ENCODE peak calls at places on chromosomes 16 and 17, in seven cellular contexts. E, N, D, V, Q, J and F are unnamed samples.

GRCh38 chr17:74199306-74200092 is 4.0 kb upstream of the RPL38 start:
- DNase-seq in E (peak), N (no peak), D (peak), V (no peak), Q (peak), J (no peak), F (peak)

GRCh38 chr16:84478172-84478948 is 26.1 kb downstream of the MEAK7 start:
- DNase-seq in E (peak), N (peak), D (peak), V (no peak), Q (no peak), J (peak), F (no peak)

GRCh38 chr16:17386229-17386628 is 84.5 kb downstream of the XYLT1 start:
- DNase-seq in E (no peak), N (no peak), D (no peak), V (no peak), Q (no peak), J (no peak), F (no peak)

GRCh38 chr16:62869837-62870236 is 833.6 kb upstream of the CDH8 start:
- DNase-seq in E (no peak), N (no peak), D (no peak), V (no peak), Q (no peak), J (no peak), F (no peak)

GRCh38 chr17:74759243-74759801 is 10.9 kb downstream of the NHERF1 start:
- DNase-seq in E (no peak), N (no peak), D (no peak), V (no peak), Q (no peak), J (no peak), F (no peak)

GRCh38 chr17:2337152-2337810 is at the start of gene SGSM2:
- DNase-seq in E (peak), N (no peak), D (peak), V (peak), Q (peak), J (no peak), F (peak)

GRCh38 chr16:59400830-59401229 is 666.7 kb upstream of the GOT2 start:
- DNase-seq in E (no peak), N (no peak), D (peak), V (no peak), Q (no peak), J (no peak), F (no peak)

GRCh38 chr17:78707016-78707415 is 75.1 kb downstream of the CYTH1 start:
- DNase-seq in E (no peak), N (no peak), D (peak), V (no peak), Q (no peak), J (no peak), F (no peak)

GRCh38 chr16:69476920-69477418 is 52.5 kb downstream of the CYB5B start:
- DNase-seq in E (peak), N (peak), D (peak), V (no peak), Q (no peak), J (peak), F (no peak)

GRCh38 chr17:45227101-45227591 is 5.5 kb downstream of the FMNL1 start:
- DNase-seq in E (no peak), N (no peak), D (no peak), V (no peak), Q (no peak), J (no peak), F (no peak)

GRCh38 chr16:46690281-46691178 is 1.1 kb downstream of the ORC6 start:
- DNase-seq in E (no peak), N (no peak), D (peak), V (no peak), Q (peak), J (no peak), F (peak)

GRCh38 chr16:89613101-89613953 is at the start of gene DPEP1:
- DNase-seq in E (no peak), N (no peak), D (no peak), V (no peak), Q (no peak), J (no peak), F (no peak)

GRCh38 chr16:61887903-61888302 is 148.3 kb downstream of the CDH8 start:
- DNase-seq in E (peak), N (no peak), D (peak), V (no peak), Q (peak), J (peak), F (peak)

GRCh38 chr16:67917852-67918236 is 13.8 kb downstream of the CTRL start:
- DNase-seq in E (peak), N (no peak), D (peak), V (no peak), Q (no peak), J (no peak), F (no peak)

GRCh38 chr16:86994651-86995171 is 322.5 kb downstream of the C16orf95 start:
- DNase-seq in E (no peak), N (peak), D (peak), V (no peak), Q (no peak), J (peak), F (no peak)

GRCh38 chr17:5024604-5025003 is 10.6 kb downstream of the SLC52A1 start:
- DNase-seq in E (no peak), N (no peak), D (no peak), V (no peak), Q (no peak), J (no peak), F (no peak)

GRCh38 chr17:5022171-5022711 is 13.0 kb downstream of the SLC52A1 start:
- DNase-seq in E (no peak), N (no peak), D (no peak), V (no peak), Q (no peak), J (no peak), F (no peak)

GRCh38 chr17:5023588-5024147 is 11.6 kb downstream of the SLC52A1 start:
- DNase-seq in E (no peak), N (no peak), D (no peak), V (no peak), Q (no peak), J (no peak), F (no peak)

GRCh38 chr17:5020502-5021023 is 14.7 kb downstream of the SLC52A1 start:
- DNase-seq in E (no peak), N (no peak), D (no peak), V (no peak), Q (no peak), J (no peak), F (no peak)

DNA sequence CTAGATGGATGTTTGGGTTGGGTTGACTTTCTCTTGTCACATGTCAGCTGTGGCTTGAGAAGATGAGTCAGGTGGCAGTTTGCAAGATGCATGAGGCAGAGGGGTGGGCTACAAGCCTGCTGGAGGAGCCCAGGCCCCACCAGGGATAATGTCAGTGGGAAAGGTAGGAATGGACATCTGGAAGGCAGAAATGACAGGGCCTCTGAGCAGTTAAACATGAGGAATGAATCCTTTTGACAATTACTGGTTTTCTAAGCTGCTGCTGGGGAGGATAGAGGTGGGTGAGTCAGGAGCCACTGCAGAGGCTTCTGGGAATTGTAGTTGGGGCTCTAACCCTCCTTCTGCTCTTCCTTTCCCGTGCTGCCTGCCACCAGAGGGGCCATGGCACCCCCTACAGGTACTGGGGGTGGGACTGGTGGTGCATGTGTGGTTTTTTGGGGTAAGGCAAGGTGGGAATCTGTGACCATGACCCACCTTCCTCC is 15.7 kb downstream of the SLC52A1 start:
- DNase-seq in E (peak), N (no peak), D (no peak), V (no peak), Q (no peak), J (no peak), F (no peak)
- TF ChIP-seq CTCF in E (no peak), N (peak), D (no peak), V (no peak), Q (no peak), J (no peak), F (no peak)

DNA sequence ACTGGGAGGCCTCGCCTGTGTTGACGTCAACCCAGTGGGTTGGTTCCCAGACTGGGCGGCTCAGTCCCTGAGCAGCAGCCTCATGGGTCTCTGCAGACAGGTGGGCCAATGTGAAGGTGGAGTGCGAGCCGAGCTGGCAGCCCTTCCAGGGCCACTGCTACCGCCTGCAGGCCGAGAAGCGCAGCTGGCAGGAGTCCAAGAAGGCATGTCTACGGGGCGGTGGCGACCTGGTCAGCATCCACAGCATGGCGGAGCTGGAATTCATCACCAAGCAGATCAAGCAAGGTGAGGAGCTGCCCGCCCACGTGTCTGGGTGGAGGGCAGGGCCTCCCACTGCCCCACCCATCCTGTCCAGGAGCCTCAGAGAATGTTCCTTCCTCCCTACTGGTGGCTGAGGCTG is 44.1 kb downstream of the MRC2 start:
- DNase-seq in E (peak), N (no peak), D (peak), V (no peak), Q (no peak), J (no peak), F (peak)
- TF ChIP-seq CTCF in E (no peak), N (no peak), D (no peak), V (no peak), Q (no peak), J (no peak), F (no peak)

GRCh38 chr16:30482366-30482765 is 9.8 kb downstream of the ITGAL start:
- DNase-seq in E (no peak), N (no peak), D (no peak), V (no peak), Q (no peak), J (no peak), F (no peak)
- TF ChIP-seq CTCF in E (no peak), N (peak), D (no peak), V (no peak), Q (no peak), J (peak), F (no peak)

GRCh38 chr17:32335647-32336046 is 6.3 kb downstream of the C17orf75 start:
- DNase-seq in E (no peak), N (peak), D (peak), V (no peak), Q (no peak), J (peak), F (no peak)

GRCh38 chr17:32341857-32342602 is at the start of gene C17orf75:
- DNase-seq in E (peak), N (no peak), D (peak), V (peak), Q (peak), J (no peak), F (peak)

GRCh38 chr17:32345953-32346600 is 3.9 kb upstream of the ZNF207 start:
- DNase-seq in E (no peak), N (no peak), D (no peak), V (no peak), Q (no peak), J (no peak), F (no peak)

GRCh38 chr17:32342603-32343325 is 791 bp upstream of the C17orf75 start:
- DNase-seq in E (no peak), N (no peak), D (no peak), V (no peak), Q (no peak), J (no peak), F (no peak)

DNA sequence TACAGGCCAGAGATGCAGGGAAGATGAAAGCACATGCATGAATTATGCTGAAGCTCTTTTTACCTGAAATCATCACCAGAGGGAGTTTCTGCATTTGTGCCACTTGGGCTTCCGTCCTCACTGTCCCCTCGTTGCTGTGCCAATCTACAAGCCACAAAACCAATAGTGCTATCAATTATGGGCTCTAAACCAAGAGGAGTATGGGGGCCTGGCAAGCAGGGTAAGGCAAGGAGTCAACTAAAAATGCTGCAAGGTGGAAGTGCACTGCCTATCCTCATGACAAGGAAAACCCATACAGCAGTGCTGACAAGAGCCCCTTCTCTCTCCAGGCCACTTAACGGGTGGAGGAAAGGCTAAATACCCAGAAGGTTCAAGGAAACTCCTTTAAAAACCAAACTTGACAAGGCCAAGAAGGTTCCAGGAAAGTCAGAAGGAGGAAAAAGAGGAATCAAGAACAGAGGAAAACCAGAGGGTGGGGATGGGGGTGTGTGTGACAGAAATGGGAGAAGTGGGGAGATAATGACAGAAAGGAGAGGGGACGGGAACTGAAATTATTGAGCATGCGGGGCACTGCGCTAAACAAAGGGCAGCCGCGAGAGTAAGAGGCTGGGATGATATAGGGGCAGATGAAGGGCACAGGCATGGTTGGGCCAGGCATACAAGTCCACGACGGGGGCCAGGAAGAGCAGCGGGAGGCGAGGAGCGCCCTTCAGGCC is 674 bp downstream of the C17orf75 start:
- DNase-seq in E (no peak), N (no peak), D (peak), V (no peak), Q (no peak), J (no peak), F (no peak)
- TF ChIP-seq CTCF in E (peak), N (peak), D (no peak), V (no peak), Q (no peak), J (peak), F (no peak)

GRCh38 chr17:7490144-7490543 is 6.0 kb downstream of the POLR2A start:
- DNase-seq in E (no peak), N (no peak), D (no peak), V (no peak), Q (no peak), J (no peak), F (no peak)

GRCh38 chr17:7495906-7496434 is 11.8 kb downstream of the POLR2A start:
- DNase-seq in E (no peak), N (no peak), D (no peak), V (peak), Q (no peak), J (no peak), F (no peak)

GRCh38 chr17:7496470-7497227 is 12.5 kb downstream of the POLR2A start:
- DNase-seq in E (no peak), N (no peak), D (no peak), V (no peak), Q (no peak), J (no peak), F (no peak)

GRCh38 chr17:7493941-7494340 is 9.8 kb downstream of the POLR2A start:
- DNase-seq in E (no peak), N (no peak), D (no peak), V (no peak), Q (no peak), J (no peak), F (no peak)

GRCh38 chr17:7491583-7491982 is 7.4 kb downstream of the POLR2A start:
- DNase-seq in E (no peak), N (no peak), D (no peak), V (no peak), Q (no peak), J (no peak), F (no peak)
- TF ChIP-seq CTCF in E (no peak), N (no peak), D (no peak), V (no peak), Q (no peak), J (no peak), F (no peak)

GRCh38 chr17:49494399-49494798 is 694 bp upstream of the NGFR start:
- DNase-seq in E (no peak), N (no peak), D (no peak), V (no peak), Q (no peak), J (no peak), F (no peak)

GRCh38 chr17:49496866-49497146 is 1.7 kb downstream of the NGFR start:
- DNase-seq in E (no peak), N (no peak), D (no peak), V (no peak), Q (no peak), J (no peak), F (no peak)

GRCh38 chr17:49495842-49496182 is 719 bp downstream of the NGFR start:
- DNase-seq in E (no peak), N (no peak), D (no peak), V (no peak), Q (no peak), J (no peak), F (no peak)

GRCh38 chr17:49496183-49496865 is 1.2 kb downstream of the NGFR start:
- DNase-seq in E (peak), N (no peak), D (peak), V (peak), Q (peak), J (no peak), F (peak)

GRCh38 chr17:49494937-49495841 is at the start of gene NGFR:
- DNase-seq in E (no peak), N (no peak), D (peak), V (no peak), Q (no peak), J (no peak), F (peak)
- TF ChIP-seq CTCF in E (no peak), N (no peak), D (no peak), V (no peak), Q (no peak), J (no peak), F (no peak)

GRCh38 chr17:17890773-17891759 is 54.3 kb upstream of the SREBF1 start:
- DNase-seq in E (peak), N (no peak), D (peak), V (no peak), Q (peak), J (peak), F (peak)
- TF ChIP-seq CTCF in E (peak), N (peak), D (peak), V (peak), Q (peak), J (peak), F (peak)

GRCh38 chr16:19014456-19014855 is 30.7 kb downstream of the TMC7 start:
- DNase-seq in E (peak), N (no peak), D (no peak), V (no peak), Q (no peak), J (no peak), F (no peak)
- TF ChIP-seq CTCF in E (no peak), N (no peak), D (no peak), V (no peak), Q (no peak), J (no peak), F (no peak)

GRCh38 chr16:27644165-27644564 is 94.2 kb downstream of the KATNIP start:
- DNase-seq in E (no peak), N (no peak), D (no peak), V (no peak), Q (no peak), J (no peak), F (no peak)

GRCh38 chr16:27639588-27640276 is 89.8 kb downstream of the KATNIP start:
- DNase-seq in E (peak), N (no peak), D (peak), V (no peak), Q (no peak), J (peak), F (peak)

GRCh38 chr16:27640277-27640600 is 90.3 kb downstream of the KATNIP start:
- DNase-seq in E (no peak), N (no peak), D (peak), V (no peak), Q (no peak), J (no peak), F (no peak)

GRCh38 chr16:27641260-27641659 is 91.3 kb downstream of the KATNIP start:
- DNase-seq in E (no peak), N (no peak), D (no peak), V (no peak), Q (no peak), J (no peak), F (peak)

GRCh38 chr16:27642753-27643152 is 92.8 kb downstream of the KATNIP start:
- DNase-seq in E (no peak), N (no peak), D (peak), V (no peak), Q (no peak), J (no peak), F (peak)
- TF ChIP-seq CTCF in E (no peak), N (peak), D (peak), V (no peak), Q (no peak), J (peak), F (peak)